ENCODE peak calls at places on chromosomes 6 and 20, in ten cellular contexts. One of them, this sample, is unnamed.
A peak's percentile ranks its signal among the peaks of the same experiment; 100 is the strongest.

GRCh38 chr6:105733556-105734162 is 330.8 kb upstream of the PREP start:
- DNase-seq in effector memory CD8-positive, alpha-beta T cell: no peak
- DNase-seq in RCC 7860: no peak
- DNase-seq in AG08395: peak; percentile 20
- DNase-seq in NCI-H748 treated with DMSO at 0.1 percent for 48 hours: peak; percentile 31
- DNase-seq in activated T-cell treated with anti-CD3 and anti-CD28 coated beads for 1 hour: no peak
- DNase-seq in AG09319: no peak
- DNase-seq in aorta: no peak
- DNase-seq in kidney epithelial cell: no peak
- DNase-seq in SHP77 treated with DMSO at 0.1 percent for 48 hours: no peak
- DNase-seq in this sample: no peak

GRCh38 chr6:4055420-4056041 is 23.4 kb downstream of the FAM217A start:
- DNase-seq in effector memory CD8-positive, alpha-beta T cell: no peak
- DNase-seq in RCC 7860: peak; percentile 64
- DNase-seq in AG08395: peak; percentile 66
- DNase-seq in NCI-H748 treated with DMSO at 0.1 percent for 48 hours: peak; percentile 10
- DNase-seq in activated T-cell treated with anti-CD3 and anti-CD28 coated beads for 1 hour: no peak
- DNase-seq in AG09319: peak; percentile 44
- DNase-seq in aorta: no peak
- DNase-seq in kidney epithelial cell: peak; percentile 54
- DNase-seq in SHP77 treated with DMSO at 0.1 percent for 48 hours: no peak
- DNase-seq in this sample: no peak

GRCh38 chr6:121222656-121223055 is 111.6 kb downstream of the TBC1D32 start:
- DNase-seq in effector memory CD8-positive, alpha-beta T cell: no peak
- DNase-seq in RCC 7860: no peak
- DNase-seq in AG08395: peak; percentile 46
- DNase-seq in NCI-H748 treated with DMSO at 0.1 percent for 48 hours: no peak
- DNase-seq in activated T-cell treated with anti-CD3 and anti-CD28 coated beads for 1 hour: no peak
- DNase-seq in AG09319: peak; percentile 8
- DNase-seq in aorta: no peak
- DNase-seq in kidney epithelial cell: no peak
- DNase-seq in SHP77 treated with DMSO at 0.1 percent for 48 hours: no peak
- DNase-seq in this sample: no peak

GRCh38 chr6:45654673-45655072 is 276.9 kb upstream of the SUPT3H start:
- DNase-seq in effector memory CD8-positive, alpha-beta T cell: no peak
- DNase-seq in RCC 7860: peak; percentile 81
- DNase-seq in AG08395: no peak
- DNase-seq in NCI-H748 treated with DMSO at 0.1 percent for 48 hours: no peak
- DNase-seq in activated T-cell treated with anti-CD3 and anti-CD28 coated beads for 1 hour: no peak
- DNase-seq in AG09319: no peak
- DNase-seq in aorta: no peak
- DNase-seq in kidney epithelial cell: no peak
- DNase-seq in SHP77 treated with DMSO at 0.1 percent for 48 hours: no peak
- DNase-seq in this sample: no peak

GRCh38 chr20:41432620-41433602 is 66.3 kb upstream of the EMILIN3 start:
- DNase-seq in effector memory CD8-positive, alpha-beta T cell: no peak
- DNase-seq in RCC 7860: no peak
- DNase-seq in AG08395: no peak
- DNase-seq in NCI-H748 treated with DMSO at 0.1 percent for 48 hours: no peak
- DNase-seq in activated T-cell treated with anti-CD3 and anti-CD28 coated beads for 1 hour: no peak
- DNase-seq in AG09319: no peak
- DNase-seq in aorta: no peak
- DNase-seq in kidney epithelial cell: no peak
- DNase-seq in SHP77 treated with DMSO at 0.1 percent for 48 hours: no peak
- DNase-seq in this sample: no peak

GRCh38 chr6:71262914-71263313 is 25.7 kb upstream of the OGFRL1 start:
- DNase-seq in effector memory CD8-positive, alpha-beta T cell: no peak
- DNase-seq in RCC 7860: no peak
- DNase-seq in AG08395: peak; percentile 17
- DNase-seq in NCI-H748 treated with DMSO at 0.1 percent for 48 hours: no peak
- DNase-seq in activated T-cell treated with anti-CD3 and anti-CD28 coated beads for 1 hour: no peak
- DNase-seq in AG09319: no peak
- DNase-seq in aorta: no peak
- DNase-seq in kidney epithelial cell: no peak
- DNase-seq in SHP77 treated with DMSO at 0.1 percent for 48 hours: no peak
- DNase-seq in this sample: no peak

GRCh38 chr6:2733324-2733723 is 17.4 kb downstream of the MYLK4 start:
- DNase-seq in effector memory CD8-positive, alpha-beta T cell: peak; percentile 3
- DNase-seq in RCC 7860: no peak
- DNase-seq in AG08395: no peak
- DNase-seq in NCI-H748 treated with DMSO at 0.1 percent for 48 hours: no peak
- DNase-seq in activated T-cell treated with anti-CD3 and anti-CD28 coated beads for 1 hour: no peak
- DNase-seq in AG09319: no peak
- DNase-seq in aorta: no peak
- DNase-seq in kidney epithelial cell: no peak
- DNase-seq in SHP77 treated with DMSO at 0.1 percent for 48 hours: no peak
- DNase-seq in this sample: no peak

GRCh38 chr6:68967549-68968300 is 332.6 kb downstream of the ADGRB3 start:
- DNase-seq in effector memory CD8-positive, alpha-beta T cell: peak; percentile 5
- DNase-seq in RCC 7860: no peak
- DNase-seq in AG08395: peak; percentile 59
- DNase-seq in NCI-H748 treated with DMSO at 0.1 percent for 48 hours: peak; percentile 63
- DNase-seq in activated T-cell treated with anti-CD3 and anti-CD28 coated beads for 1 hour: peak; percentile 23
- DNase-seq in AG09319: no peak
- DNase-seq in aorta: peak; percentile 75
- DNase-seq in kidney epithelial cell: no peak
- DNase-seq in SHP77 treated with DMSO at 0.1 percent for 48 hours: peak; percentile 33
- DNase-seq in this sample: peak; percentile 1

GRCh38 chr6:100203391-100203790 is 209.4 kb upstream of the MCHR2 start:
- DNase-seq in effector memory CD8-positive, alpha-beta T cell: no peak
- DNase-seq in RCC 7860: peak; percentile 95
- DNase-seq in AG08395: peak; percentile 83
- DNase-seq in NCI-H748 treated with DMSO at 0.1 percent for 48 hours: no peak
- DNase-seq in activated T-cell treated with anti-CD3 and anti-CD28 coated beads for 1 hour: no peak
- DNase-seq in AG09319: peak; percentile 78
- DNase-seq in aorta: no peak
- DNase-seq in kidney epithelial cell: peak; percentile 69
- DNase-seq in SHP77 treated with DMSO at 0.1 percent for 48 hours: no peak
- DNase-seq in this sample: no peak

GRCh38 chr20:21714297-21715192 is 9.1 kb downstream of the PAX1 start:
- DNase-seq in effector memory CD8-positive, alpha-beta T cell: no peak
- DNase-seq in RCC 7860: no peak
- DNase-seq in AG08395: no peak
- DNase-seq in NCI-H748 treated with DMSO at 0.1 percent for 48 hours: no peak
- DNase-seq in activated T-cell treated with anti-CD3 and anti-CD28 coated beads for 1 hour: no peak
- DNase-seq in AG09319: no peak
- DNase-seq in aorta: no peak
- DNase-seq in kidney epithelial cell: no peak
- DNase-seq in SHP77 treated with DMSO at 0.1 percent for 48 hours: no peak
- DNase-seq in this sample: no peak

GRCh38 chr20:37419774-37420542 is 74.0 kb downstream of the SRC start:
- DNase-seq in effector memory CD8-positive, alpha-beta T cell: no peak
- DNase-seq in RCC 7860: no peak
- DNase-seq in AG08395: no peak
- DNase-seq in NCI-H748 treated with DMSO at 0.1 percent for 48 hours: no peak
- DNase-seq in activated T-cell treated with anti-CD3 and anti-CD28 coated beads for 1 hour: no peak
- DNase-seq in AG09319: no peak
- DNase-seq in aorta: no peak
- DNase-seq in kidney epithelial cell: no peak
- DNase-seq in SHP77 treated with DMSO at 0.1 percent for 48 hours: no peak
- DNase-seq in this sample: no peak

GRCh38 chr6:30703821-30704220 is 13.0 kb upstream of the NRM start:
- DNase-seq in effector memory CD8-positive, alpha-beta T cell: no peak
- DNase-seq in RCC 7860: no peak
- DNase-seq in AG08395: no peak
- DNase-seq in NCI-H748 treated with DMSO at 0.1 percent for 48 hours: no peak
- DNase-seq in activated T-cell treated with anti-CD3 and anti-CD28 coated beads for 1 hour: no peak
- DNase-seq in AG09319: no peak
- DNase-seq in aorta: peak; percentile 46
- DNase-seq in kidney epithelial cell: no peak
- DNase-seq in SHP77 treated with DMSO at 0.1 percent for 48 hours: no peak
- DNase-seq in this sample: no peak

GRCh38 chr6:125748534-125749111 is 809 bp upstream of the HEY2 start:
- DNase-seq in effector memory CD8-positive, alpha-beta T cell: peak; percentile 14
- DNase-seq in RCC 7860: no peak
- DNase-seq in AG08395: no peak
- DNase-seq in NCI-H748 treated with DMSO at 0.1 percent for 48 hours: peak; percentile 57
- DNase-seq in activated T-cell treated with anti-CD3 and anti-CD28 coated beads for 1 hour: no peak
- DNase-seq in AG09319: no peak
- DNase-seq in aorta: no peak
- DNase-seq in kidney epithelial cell: no peak
- DNase-seq in SHP77 treated with DMSO at 0.1 percent for 48 hours: no peak
- DNase-seq in this sample: no peak

GRCh38 chr20:57882451-57883161 is 172.8 kb upstream of the PMEPA1 start:
- DNase-seq in effector memory CD8-positive, alpha-beta T cell: no peak
- DNase-seq in RCC 7860: peak; percentile 73
- DNase-seq in AG08395: peak; percentile 86
- DNase-seq in NCI-H748 treated with DMSO at 0.1 percent for 48 hours: no peak
- DNase-seq in activated T-cell treated with anti-CD3 and anti-CD28 coated beads for 1 hour: no peak
- DNase-seq in AG09319: no peak
- DNase-seq in aorta: peak; percentile 53
- DNase-seq in kidney epithelial cell: no peak
- DNase-seq in SHP77 treated with DMSO at 0.1 percent for 48 hours: no peak
- DNase-seq in this sample: no peak

GRCh38 chr6:69719602-69720193 is 77.1 kb downstream of the LMBRD1 start:
- DNase-seq in effector memory CD8-positive, alpha-beta T cell: no peak
- DNase-seq in RCC 7860: no peak
- DNase-seq in AG08395: peak; percentile 8
- DNase-seq in NCI-H748 treated with DMSO at 0.1 percent for 48 hours: peak; percentile 5
- DNase-seq in activated T-cell treated with anti-CD3 and anti-CD28 coated beads for 1 hour: no peak
- DNase-seq in AG09319: no peak
- DNase-seq in aorta: no peak
- DNase-seq in kidney epithelial cell: no peak
- DNase-seq in SHP77 treated with DMSO at 0.1 percent for 48 hours: no peak
- DNase-seq in this sample: no peak

GRCh38 chr6:149176971-149177667 is 140.4 kb upstream of the TAB2 start:
- DNase-seq in effector memory CD8-positive, alpha-beta T cell: no peak
- DNase-seq in RCC 7860: no peak
- DNase-seq in AG08395: no peak
- DNase-seq in NCI-H748 treated with DMSO at 0.1 percent for 48 hours: peak; percentile 97
- DNase-seq in activated T-cell treated with anti-CD3 and anti-CD28 coated beads for 1 hour: no peak
- DNase-seq in AG09319: no peak
- DNase-seq in aorta: no peak
- DNase-seq in kidney epithelial cell: no peak
- DNase-seq in SHP77 treated with DMSO at 0.1 percent for 48 hours: no peak
- DNase-seq in this sample: no peak

GRCh38 chr6:8904754-8905153 is 469.4 kb upstream of the SLC35B3 start:
- DNase-seq in effector memory CD8-positive, alpha-beta T cell: no peak
- DNase-seq in RCC 7860: no peak
- DNase-seq in AG08395: no peak
- DNase-seq in NCI-H748 treated with DMSO at 0.1 percent for 48 hours: no peak
- DNase-seq in activated T-cell treated with anti-CD3 and anti-CD28 coated beads for 1 hour: no peak
- DNase-seq in AG09319: no peak
- DNase-seq in aorta: no peak
- DNase-seq in kidney epithelial cell: no peak
- DNase-seq in SHP77 treated with DMSO at 0.1 percent for 48 hours: no peak
- DNase-seq in this sample: no peak

GRCh38 chr6:157045831-157046454 is 268.8 kb downstream of the ARID1B start:
- DNase-seq in effector memory CD8-positive, alpha-beta T cell: no peak
- DNase-seq in RCC 7860: peak; percentile 45
- DNase-seq in AG08395: peak; percentile 74
- DNase-seq in NCI-H748 treated with DMSO at 0.1 percent for 48 hours: peak; percentile 16
- DNase-seq in activated T-cell treated with anti-CD3 and anti-CD28 coated beads for 1 hour: no peak
- DNase-seq in AG09319: peak; percentile 25
- DNase-seq in aorta: no peak
- DNase-seq in kidney epithelial cell: no peak
- DNase-seq in SHP77 treated with DMSO at 0.1 percent for 48 hours: no peak
- DNase-seq in this sample: no peak

GRCh38 chr6:153024401-153025017 is 22.0 kb upstream of the MTRF1L start:
- DNase-seq in effector memory CD8-positive, alpha-beta T cell: peak; percentile 51
- DNase-seq in RCC 7860: peak; percentile 26
- DNase-seq in AG08395: peak; percentile 57
- DNase-seq in NCI-H748 treated with DMSO at 0.1 percent for 48 hours: peak; percentile 36
- DNase-seq in activated T-cell treated with anti-CD3 and anti-CD28 coated beads for 1 hour: no peak
- DNase-seq in AG09319: no peak
- DNase-seq in aorta: no peak
- DNase-seq in kidney epithelial cell: no peak
- DNase-seq in SHP77 treated with DMSO at 0.1 percent for 48 hours: peak; percentile 8
- DNase-seq in this sample: no peak

GRCh38 chr6:27288136-27289044 is 23.7 kb downstream of the POM121L2 start:
- DNase-seq in effector memory CD8-positive, alpha-beta T cell: no peak
- DNase-seq in RCC 7860: no peak
- DNase-seq in AG08395: no peak
- DNase-seq in NCI-H748 treated with DMSO at 0.1 percent for 48 hours: peak; percentile 26
- DNase-seq in activated T-cell treated with anti-CD3 and anti-CD28 coated beads for 1 hour: no peak
- DNase-seq in AG09319: no peak
- DNase-seq in aorta: no peak
- DNase-seq in kidney epithelial cell: no peak
- DNase-seq in SHP77 treated with DMSO at 0.1 percent for 48 hours: no peak
- DNase-seq in this sample: no peak

GRCh38 chr20:51769941-51770615 is 1.9 kb upstream of the ATP9A start:
- DNase-seq in effector memory CD8-positive, alpha-beta T cell: no peak
- DNase-seq in RCC 7860: no peak
- DNase-seq in AG08395: peak; percentile 36
- DNase-seq in NCI-H748 treated with DMSO at 0.1 percent for 48 hours: no peak
- DNase-seq in activated T-cell treated with anti-CD3 and anti-CD28 coated beads for 1 hour: no peak
- DNase-seq in AG09319: no peak
- DNase-seq in aorta: peak; percentile 28
- DNase-seq in kidney epithelial cell: no peak
- DNase-seq in SHP77 treated with DMSO at 0.1 percent for 48 hours: no peak
- DNase-seq in this sample: no peak

GRCh38 chr20:45888681-45889080 is 1.3 kb upstream of the SPATA25 start:
- DNase-seq in effector memory CD8-positive, alpha-beta T cell: no peak
- DNase-seq in RCC 7860: no peak
- DNase-seq in AG08395: no peak
- DNase-seq in NCI-H748 treated with DMSO at 0.1 percent for 48 hours: no peak
- DNase-seq in activated T-cell treated with anti-CD3 and anti-CD28 coated beads for 1 hour: no peak
- DNase-seq in AG09319: no peak
- DNase-seq in aorta: peak; percentile 65
- DNase-seq in kidney epithelial cell: no peak
- DNase-seq in SHP77 treated with DMSO at 0.1 percent for 48 hours: no peak
- DNase-seq in this sample: no peak